ENCODE peak calls at places on chromosome X, in ten cellular contexts. One of them, this sample, is unnamed.

GRCh38 chrX:53682885-53683555 is 3.5 kb downstream of the HUWE1 start:
- DNase-seq in neuronal stem cell: no peak
- DNase-seq in dorsolateral prefrontal cortex: no peak
- DNase-seq in IMR-90: peak; percentile 50
- DNase-seq in gastrocnemius medialis: peak; percentile 10
- DNase-seq in GM04504: no peak
- DNase-seq in glutamatergic neuron: peak; percentile 50
- DNase-seq in heart left ventricle: no peak
- DNase-seq in Caki2: peak; percentile 50
- DNase-seq in cardiac muscle cell: peak; percentile 58
- DNase-seq in this sample: no peak

GRCh38 chrX:23317799-23318724 is 16.6 kb upstream of the PTCHD1 start:
- DNase-seq in neuronal stem cell: no peak
- DNase-seq in dorsolateral prefrontal cortex: no peak
- DNase-seq in IMR-90: no peak
- DNase-seq in gastrocnemius medialis: no peak
- DNase-seq in GM04504: no peak
- DNase-seq in glutamatergic neuron: peak; percentile 45
- DNase-seq in heart left ventricle: peak; percentile 19
- DNase-seq in Caki2: peak; percentile 8
- DNase-seq in cardiac muscle cell: peak; percentile 46
- DNase-seq in this sample: no peak

GRCh38 chrX:40108084-40108958 is 10.6 kb upstream of the BCOR start:
- DNase-seq in neuronal stem cell: no peak
- DNase-seq in dorsolateral prefrontal cortex: peak; percentile 41
- DNase-seq in IMR-90: no peak
- DNase-seq in gastrocnemius medialis: no peak
- DNase-seq in GM04504: no peak
- DNase-seq in glutamatergic neuron: peak; percentile 61
- DNase-seq in heart left ventricle: peak; percentile 54
- DNase-seq in Caki2: peak; percentile 89
- DNase-seq in cardiac muscle cell: peak; percentile 58
- DNase-seq in this sample: peak; percentile 87

GRCh38 chrX:129831486-129831885 is 12.2 kb downstream of the ZDHHC9 start:
- DNase-seq in neuronal stem cell: no peak
- DNase-seq in dorsolateral prefrontal cortex: no peak
- DNase-seq in IMR-90: no peak
- DNase-seq in gastrocnemius medialis: no peak
- DNase-seq in GM04504: no peak
- DNase-seq in glutamatergic neuron: no peak
- DNase-seq in heart left ventricle: peak; percentile 54
- DNase-seq in Caki2: no peak
- DNase-seq in cardiac muscle cell: no peak
- DNase-seq in this sample: no peak

GRCh38 chrX:80354966-80355465 is 65.2 kb upstream of the TENT5D start:
- DNase-seq in neuronal stem cell: no peak
- DNase-seq in dorsolateral prefrontal cortex: no peak
- DNase-seq in IMR-90: no peak
- DNase-seq in gastrocnemius medialis: no peak
- DNase-seq in GM04504: no peak
- DNase-seq in glutamatergic neuron: no peak
- DNase-seq in heart left ventricle: no peak
- DNase-seq in Caki2: no peak
- DNase-seq in cardiac muscle cell: no peak
- DNase-seq in this sample: no peak

GRCh38 chrX:35773958-35774564 is 24.1 kb upstream of the MAGEB16 start:
- DNase-seq in neuronal stem cell: no peak
- DNase-seq in dorsolateral prefrontal cortex: no peak
- DNase-seq in IMR-90: no peak
- DNase-seq in gastrocnemius medialis: no peak
- DNase-seq in GM04504: no peak
- DNase-seq in glutamatergic neuron: no peak
- DNase-seq in heart left ventricle: no peak
- DNase-seq in Caki2: no peak
- DNase-seq in cardiac muscle cell: no peak
- DNase-seq in this sample: no peak

GRCh38 chrX:39855748-39856129 is 242.0 kb downstream of the BCOR start:
- DNase-seq in neuronal stem cell: no peak
- DNase-seq in dorsolateral prefrontal cortex: peak; percentile 13
- DNase-seq in IMR-90: peak; percentile 43
- DNase-seq in gastrocnemius medialis: no peak
- DNase-seq in GM04504: no peak
- DNase-seq in glutamatergic neuron: no peak
- DNase-seq in heart left ventricle: no peak
- DNase-seq in Caki2: no peak
- DNase-seq in cardiac muscle cell: no peak
- DNase-seq in this sample: no peak

GRCh38 chrX:100911731-100912130 is 17.0 kb downstream of the XKRX start:
- DNase-seq in neuronal stem cell: no peak
- DNase-seq in dorsolateral prefrontal cortex: no peak
- DNase-seq in IMR-90: no peak
- DNase-seq in gastrocnemius medialis: no peak
- DNase-seq in GM04504: no peak
- DNase-seq in glutamatergic neuron: no peak
- DNase-seq in heart left ventricle: no peak
- DNase-seq in Caki2: no peak
- DNase-seq in cardiac muscle cell: no peak
- DNase-seq in this sample: no peak

GRCh38 chrX:9525511-9526248 is 60.8 kb downstream of the TBL1X start:
- DNase-seq in neuronal stem cell: no peak
- DNase-seq in dorsolateral prefrontal cortex: no peak
- DNase-seq in IMR-90: peak; percentile 21
- DNase-seq in gastrocnemius medialis: no peak
- DNase-seq in GM04504: no peak
- DNase-seq in glutamatergic neuron: peak; percentile 22
- DNase-seq in heart left ventricle: no peak
- DNase-seq in Caki2: peak; percentile 2
- DNase-seq in cardiac muscle cell: peak; percentile 53
- DNase-seq in this sample: no peak

This sample was measured in upper lobe of left lung.